ENCODE peak calls at places on chromosomes 3 and 15, in four cellular contexts. W, F, B and X are unnamed samples.

GRCh38 chr3:42803800-42804112 is 534 bp downstream of the HIGD1A start:
- DNase-seq in W (no peak), F (no peak), B (no peak), X (peak; percentile 31)

GRCh38 chr15:62391565-62392262 is 226.6 kb upstream of the C2CD4B start:
- DNase-seq in W (no peak), F (peak; percentile 73), B (peak; percentile 35), X (peak; percentile 29)

GRCh38 chr3:32835943-32836342 is 18.1 kb downstream of the TRIM71 start:
- DNase-seq in W (no peak), F (no peak), B (no peak), X (no peak)

GRCh38 chr15:55816017-55816416 is 73.1 kb upstream of the PRTG start:
- DNase-seq in W (no peak), F (no peak), B (no peak), X (no peak)

GRCh38 chr3:126419151-126419703 is 24.5 kb downstream of the CFAP100 start:
- DNase-seq in W (no peak), F (peak; percentile 41), B (no peak), X (no peak)

GRCh38 chr15:41832875-41833274 is 5.0 kb downstream of the JMJD7 start:
- DNase-seq in W (no peak), F (no peak), B (no peak), X (no peak)

GRCh38 chr15:33720952-33721351 is 247.3 kb upstream of the CHRM5 start:
- DNase-seq in W (no peak), F (no peak), B (no peak), X (no peak)

GRCh38 chr3:50464578-50464977 is 38.9 kb downstream of the CACNA2D2 start:
- DNase-seq in W (no peak), F (no peak), B (no peak), X (no peak)

GRCh38 chr3:172280406-172281051 is 167.7 kb downstream of the GHSR start:
- DNase-seq in W (no peak), F (no peak), B (no peak), X (no peak)

GRCh38 chr15:39195988-39196486 is 384.8 kb upstream of the THBS1 start:
- DNase-seq in W (no peak), F (no peak), B (no peak), X (no peak)

GRCh38 chr3:150106752-150107428 is 136.2 kb upstream of the PFN2 start:
- DNase-seq in W (no peak), F (no peak), B (no peak), X (no peak)

GRCh38 chr15:33022629-33023028 is 171.9 kb downstream of the FMN1 start:
- DNase-seq in W (no peak), F (peak; percentile 52), B (no peak), X (no peak)

GRCh38 chr3:35440826-35441225 is 198.5 kb upstream of the ARPP21 start:
- DNase-seq in W (no peak), F (no peak), B (no peak), X (no peak)

GRCh38 chr3:142647856-142648255 is 51.7 kb downstream of the PLS1 start:
- DNase-seq in W (peak; percentile 32), F (no peak), B (no peak), X (peak; percentile 10)

GRCh38 chr3:161197855-161198836 is 23.0 kb upstream of the NMD3 start:
- DNase-seq in W (no peak), F (no peak), B (no peak), X (no peak)

GRCh38 chr3:156899951-156900350 is 73.8 kb downstream of the LEKR1 start:
- DNase-seq in W (no peak), F (no peak), B (no peak), X (peak; percentile 11)

GRCh38 chr3:18424862-18425640 is at the start of gene SATB1:
- DNase-seq in W (no peak), F (peak; percentile 87), B (peak; percentile 38), X (no peak)

GRCh38 chr3:26293351-26293750 is 329.2 kb upstream of the LRRC3B start:
- DNase-seq in W (no peak), F (no peak), B (no peak), X (no peak)

GRCh38 chr15:71186971-71187960 is 72.0 kb downstream of the THSD4 start:
- DNase-seq in W (no peak), F (peak; percentile 29), B (no peak), X (no peak)

GRCh38 chr15:96171271-96171739 is 159.2 kb upstream of the NR2F2 start:
- DNase-seq in W (no peak), F (no peak), B (no peak), X (peak; percentile 88)

GRCh38 chr15:88243895-88244787 is 12.4 kb downstream of the NTRK3 start:
- DNase-seq in W (peak; percentile 27), F (peak; percentile 65), B (peak; percentile 68), X (peak; percentile 28)

GRCh38 chr15:66724732-66725467 is 22.9 kb downstream of the SMAD6 start:
- DNase-seq in W (no peak), F (no peak), B (no peak), X (no peak)

GRCh38 chr3:108150200-108150599 is 59.4 kb upstream of the CD47 start:
- DNase-seq in W (no peak), F (no peak), B (peak; percentile 11), X (no peak)

GRCh38 chr3:69092030-69092513 is 7.3 kb downstream of the ARL6IP5 start:
- DNase-seq in W (no peak), F (no peak), B (no peak), X (no peak)

GRCh38 chr3:101903426-101903825 is 54.1 kb downstream of the NFKBIZ start:
- DNase-seq in W (no peak), F (no peak), B (no peak), X (no peak)

GRCh38 chr15:89307791-89308190 is 26.8 kb downstream of the POLG start:
- DNase-seq in W (no peak), F (no peak), B (no peak), X (no peak)

GRCh38 chr15:41935566-41936020 is 36.8 kb downstream of the EHD4 start:
- DNase-seq in W (no peak), F (no peak), B (no peak), X (no peak)

GRCh38 chr15:73674587-73674986 is 9.6 kb upstream of the CD276 start:
- DNase-seq in W (no peak), F (no peak), B (no peak), X (no peak)

GRCh38 chr3:121985841-121986240 is 36.2 kb downstream of the ILDR1 start:
- DNase-seq in W (no peak), F (no peak), B (no peak), X (no peak)

GRCh38 chr15:37877851-37878577 is 56.4 kb upstream of the TMCO5A start:
- DNase-seq in W (peak; percentile 12), F (no peak), B (no peak), X (no peak)

GRCh38 chr15:99925661-99926461 is 192.6 kb upstream of the LYSMD4 start:
- DNase-seq in W (peak; percentile 35), F (peak; percentile 62), B (peak; percentile 40), X (no peak)

GRCh38 chr15:60385620-60386552 is 11.9 kb downstream of the ANXA2 start:
- DNase-seq in W (no peak), F (no peak), B (no peak), X (no peak)

GRCh38 chr3:52830535-52831258 is at the start of gene ITIH4:
- DNase-seq in W (no peak), F (no peak), B (peak; percentile 44), X (no peak)

GRCh38 chr3:112132975-112133448 is at the start of gene GCSAM:
- DNase-seq in W (no peak), F (no peak), B (no peak), X (no peak)

GRCh38 chr15:23397779-23398178 is 43.2 kb downstream of the GOLGA8S start:
- DNase-seq in W (no peak), F (no peak), B (no peak), X (no peak)

GRCh38 chr15:23395832-23396231 is 41.3 kb downstream of the GOLGA8S start:
- DNase-seq in W (no peak), F (no peak), B (no peak), X (no peak)

GRCh38 chr15:23395030-23395692 is 40.6 kb downstream of the GOLGA8S start:
- DNase-seq in W (no peak), F (no peak), B (no peak), X (no peak)
- TF ChIP-seq FOSL1 in W (no peak), F (no peak), B (no peak), X (no peak)

GRCh38 chr3:128950223-128950938 is 43.5 kb downstream of the CFAP92 start:
- DNase-seq in W (peak; percentile 21), F (peak; percentile 27), B (no peak), X (peak; percentile 80)

GRCh38 chr3:128945041-128945877 is 48.6 kb downstream of the CFAP92 start:
- DNase-seq in W (no peak), F (peak; percentile 31), B (no peak), X (no peak)

GRCh38 chr3:128945878-128946175 is 48.0 kb downstream of the CFAP92 start:
- DNase-seq in W (no peak), F (peak; percentile 23), B (no peak), X (no peak)

GRCh38 chr3:128949158-128949557 is 44.7 kb downstream of the CFAP92 start:
- DNase-seq in W (no peak), F (peak; percentile 17), B (no peak), X (no peak)

GRCh38 chr3:128946411-128946810 is 47.5 kb downstream of the CFAP92 start:
- DNase-seq in W (no peak), F (no peak), B (no peak), X (no peak)
- TF ChIP-seq FOSL1 in W (no peak), F (no peak), B (no peak), X (no peak)

DNA sequence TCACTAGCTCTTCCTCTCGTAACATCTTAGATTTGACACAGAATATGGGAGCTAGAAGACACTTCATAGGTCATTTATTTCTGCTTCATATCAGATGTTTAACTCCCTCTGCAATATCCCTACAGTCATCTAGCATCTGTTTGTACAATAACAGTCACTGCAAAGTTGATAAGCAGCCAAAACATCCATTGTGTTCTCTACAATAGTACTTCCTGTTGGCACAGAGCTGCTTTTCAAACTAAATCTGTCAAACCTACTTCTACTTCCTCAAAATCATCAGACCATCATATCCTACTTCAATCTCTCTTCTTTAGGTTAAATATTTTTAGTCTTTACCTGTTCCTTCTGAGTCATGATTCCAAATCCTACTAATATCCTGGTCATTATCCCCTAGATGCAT is 233.2 kb downstream of the FGF12 start:
- DNase-seq in W (no peak), F (no peak), B (no peak), X (no peak)
- TF ChIP-seq FOSL1 in W (no peak), F (no peak), B (no peak), X (no peak)

DNA sequence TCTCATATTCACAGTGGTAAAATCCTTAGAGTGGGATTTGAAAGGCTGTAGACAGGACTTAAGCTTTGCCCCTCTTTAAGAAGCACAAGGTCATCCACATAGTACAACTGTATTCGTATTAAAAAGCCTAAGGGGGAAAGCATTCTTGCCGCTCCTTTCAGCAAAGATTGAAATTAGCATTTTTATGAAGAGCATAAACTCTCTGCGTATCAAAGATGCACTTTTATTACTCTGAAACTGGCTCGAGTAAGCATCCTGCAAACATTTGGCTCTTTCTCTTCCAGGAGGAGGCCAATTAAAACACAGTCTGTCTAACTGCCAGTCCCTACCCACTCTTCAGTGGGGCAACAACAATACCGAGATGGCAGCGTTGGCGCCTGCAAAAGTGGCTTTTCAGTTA is 192.5 kb upstream of the TPRG1 start:
- DNase-seq in W (no peak), F (no peak), B (no peak), X (no peak)
- TF ChIP-seq FOSL1 in W (no peak), F (no peak), B (no peak), X (no peak)

GRCh38 chr15:47750740-47751262 is 33.5 kb downstream of the SEMA6D start:
- DNase-seq in W (no peak), F (no peak), B (no peak), X (no peak)
- TF ChIP-seq FOSL1 in W (no peak), F (no peak), B (no peak), X (no peak)

GRCh38 chr3:78086150-78086549 is 1046.3 kb downstream of the ROBO2 start:
- DNase-seq in W (no peak), F (no peak), B (no peak), X (no peak)
- TF ChIP-seq FOSL1 in W (no peak), F (no peak), B (no peak), X (no peak)